ENCODE peak calls at places on chromosomes 6 and 20, in eight cellular contexts. G is left cardiac atrium; B is WTC11; O is effector memory CD8-positive, alpha-beta T cell; S is heart right ventricle; U is left colon; C is left lobe of liver; P is RWPE2. M is an unnamed sample.

GRCh38 chr20:32339116-32339515 is 19.0 kb upstream of the ASXL1 start:
- ATAC-seq in G (no peak), B (no peak), O (no peak), S (no peak), U (no peak), C (no peak), P (no peak), M (no peak)

GRCh38 chr20:47262365-47263013 is 94.0 kb downstream of the ZMYND8 start:
- ATAC-seq in G (no peak), B (no peak), O (no peak), S (no peak), U (no peak), C (no peak), P (no peak), M (no peak)

GRCh38 chr6:140897804-140898573 is 1234.7 kb upstream of the GJE1 start:
- ATAC-seq in G (peak), B (no peak), O (no peak), S (peak), U (no peak), C (peak), P (peak), M (no peak)

GRCh38 chr6:118371955-118372354 is 176.1 kb upstream of the PLN start:
- ATAC-seq in G (no peak), B (no peak), O (no peak), S (no peak), U (no peak), C (no peak), P (no peak), M (no peak)

GRCh38 chr6:94050515-94050914 is 631.2 kb upstream of the EPHA7 start:
- ATAC-seq in G (no peak), B (peak), O (no peak), S (no peak), U (no peak), C (no peak), P (no peak), M (no peak)

GRCh38 chr6:51384736-51385135 is 566.1 kb downstream of the TFAP2B start:
- ATAC-seq in G (no peak), B (no peak), O (no peak), S (no peak), U (no peak), C (no peak), P (no peak), M (no peak)

GRCh38 chr6:33441457-33441856 is 12.9 kb upstream of the ZBTB9 start:
- ATAC-seq in G (no peak), B (no peak), O (no peak), S (no peak), U (no peak), C (no peak), P (no peak), M (no peak)

GRCh38 chr20:46784450-46785127 is 75.1 kb downstream of the SLC2A10 start:
- ATAC-seq in G (no peak), B (no peak), O (no peak), S (no peak), U (no peak), C (no peak), P (peak), M (no peak)

GRCh38 chr6:125824946-125825786 is 34.4 kb downstream of the NCOA7 start:
- ATAC-seq in G (peak), B (peak), O (no peak), S (no peak), U (no peak), C (no peak), P (no peak), M (no peak)

GRCh38 chr6:89694428-89694827 is 55.9 kb upstream of the LYRM2 start:
- ATAC-seq in G (no peak), B (no peak), O (no peak), S (no peak), U (no peak), C (no peak), P (no peak), M (no peak)

GRCh38 chr20:50169329-50169823 is 15.9 kb upstream of the PEDS1 start:
- ATAC-seq in G (no peak), B (peak), O (peak), S (no peak), U (peak), C (peak), P (peak), M (peak)

GRCh38 chr20:51220293-51220706 is 197.4 kb upstream of the KCNG1 start:
- ATAC-seq in G (peak), B (peak), O (peak), S (peak), U (peak), C (peak), P (peak), M (peak)

GRCh38 chr20:40864470-40864869 is 164.2 kb upstream of the TOP1 start:
- ATAC-seq in G (no peak), B (no peak), O (no peak), S (no peak), U (no peak), C (no peak), P (no peak), M (no peak)

GRCh38 chr20:45392733-45393132 is 14.6 kb upstream of the TP53TG5 start:
- ATAC-seq in G (no peak), B (peak), O (no peak), S (peak), U (peak), C (no peak), P (peak), M (no peak)

GRCh38 chr20:50438986-50439407 is 71.2 kb upstream of the PTPN1 start:
- ATAC-seq in G (no peak), B (no peak), O (no peak), S (no peak), U (peak), C (no peak), P (peak), M (peak)

GRCh38 chr6:108123946-108124345 is 41.9 kb upstream of the NR2E1 start:
- ATAC-seq in G (no peak), B (peak), O (no peak), S (no peak), U (no peak), C (no peak), P (no peak), M (no peak)

GRCh38 chr20:48948612-48949011 is 27.1 kb downstream of the ARFGEF2 start:
- ATAC-seq in G (no peak), B (peak), O (no peak), S (no peak), U (peak), C (no peak), P (no peak), M (no peak)

GRCh38 chr6:13074746-13075490 is 253.4 kb downstream of the TBC1D7 start:
- ATAC-seq in G (no peak), B (no peak), O (no peak), S (no peak), U (no peak), C (no peak), P (no peak), M (no peak)

GRCh38 chr6:32195902-32196681 is 3.6 kb upstream of the GPSM3 start:
- ATAC-seq in G (peak), B (peak), O (peak), S (peak), U (peak), C (peak), P (no peak), M (peak)

GRCh38 chr6:112034236-112034990 is 19.5 kb upstream of the CCN6 start:
- ATAC-seq in G (no peak), B (no peak), O (no peak), S (no peak), U (no peak), C (no peak), P (no peak), M (no peak)

M was measured in esophagus mucosa.